ENCODE peak calls at places on chromosomes 11 and 22, in ten cellular contexts. A is PC-3, Q is AG10803, N is neural progenitor cell, S is transverse colon, L is HFFc6, W is NB4, D is astrocyte of the spinal cord, G is spleen, V is GM23338. F is an unnamed sample.

GRCh38 chr22:44328326-44328725 is 15.6 kb upstream of the SHISAL1 start:
- DNase-seq in V (no peak), W (no peak), N (no peak), G (no peak), L (no peak), A (no peak), D (no peak), S (no peak), Q (no peak), F (no peak)

GRCh38 chr22:37161442-37161841 is 11.7 kb upstream of the IL2RB start:
- DNase-seq in L (no peak), S (no peak), G (peak; percentile 44), A (peak; percentile 10), V (peak; percentile 38), D (no peak), W (peak; percentile 37), Q (no peak), N (no peak), F (peak; percentile 62)

GRCh38 chr11:72594493-72595291 is 79.5 kb downstream of the PDE2A start:
- DNase-seq in D (no peak), G (no peak), L (no peak), N (peak; percentile 16), A (no peak), Q (no peak), V (peak; percentile 61), W (no peak), S (no peak), F (no peak)

GRCh38 chr11:64861227-64861970 is 16.9 kb upstream of the CDC42BPG start:
- DNase-seq in Q (no peak), A (no peak), S (no peak), L (no peak), W (peak; percentile 90), V (no peak), D (no peak), G (peak; percentile 70), N (no peak), F (no peak)

GRCh38 chr11:1059759-1060158 is 14.9 kb upstream of the MUC2 start:
- DNase-seq in W (no peak), Q (no peak), G (no peak), D (no peak), N (no peak), V (no peak), S (no peak), A (no peak), L (no peak), F (no peak)

GRCh38 chr11:3136542-3137455 is 28.3 kb downstream of the OSBPL5 start:
- DNase-seq in N (no peak), Q (no peak), G (peak; percentile 78), D (peak; percentile 42), W (peak; percentile 95), V (no peak), A (no peak), S (no peak), L (no peak), F (peak; percentile 12)

GRCh38 chr22:50313021-50313420 is 5.6 kb upstream of the PLXNB2 start:
- DNase-seq in S (no peak), A (no peak), W (no peak), G (no peak), Q (no peak), V (no peak), N (no peak), L (no peak), D (no peak), F (no peak)

GRCh38 chr11:129590030-129590752 is 214.5 kb downstream of the BARX2 start:
- DNase-seq in W (no peak), V (no peak), G (no peak), A (peak; percentile 19), S (no peak), Q (no peak), N (no peak), D (no peak), L (no peak), F (no peak)

GRCh38 chr22:29344137-29344536 is 28.6 kb upstream of the RASL10A start:
- DNase-seq in A (peak; percentile 96), G (no peak), Q (peak; percentile 95), S (peak; percentile 45), V (no peak), D (peak; percentile 96), W (no peak), L (peak; percentile 98), N (no peak), F (no peak)

GRCh38 chr22:39546889-39547586 is 14.5 kb upstream of the RPS19BP1 start:
- DNase-seq in G (no peak), L (no peak), D (peak; percentile 47), N (no peak), A (peak; percentile 45), S (no peak), W (no peak), V (no peak), Q (no peak), F (no peak)

GRCh38 chr11:1990872-1991578 is 6.6 kb downstream of the H19 start:
- DNase-seq in N (no peak), L (no peak), S (no peak), W (no peak), D (no peak), G (no peak), V (no peak), A (no peak), Q (no peak), F (no peak)

GRCh38 chr11:44314733-44315132 is 4.8 kb upstream of the ALX4 start:
- DNase-seq in G (no peak), L (no peak), N (no peak), Q (no peak), V (no peak), D (no peak), S (no peak), W (no peak), A (no peak), F (no peak)

GRCh38 chr11:44535201-44535980 is 30.1 kb upstream of the CD82 start:
- DNase-seq in G (no peak), V (no peak), N (no peak), L (no peak), Q (no peak), S (no peak), A (no peak), D (no peak), W (no peak), F (no peak)

GRCh38 chr11:128905345-128906184 is 14.4 kb downstream of the KCNJ5 start:
- DNase-seq in L (peak; percentile 4), S (peak; percentile 43), W (peak; percentile 86), V (peak; percentile 84), Q (no peak), N (peak; percentile 72), D (peak; percentile 17), G (no peak), A (peak; percentile 77), F (peak; percentile 48)

DNA sequence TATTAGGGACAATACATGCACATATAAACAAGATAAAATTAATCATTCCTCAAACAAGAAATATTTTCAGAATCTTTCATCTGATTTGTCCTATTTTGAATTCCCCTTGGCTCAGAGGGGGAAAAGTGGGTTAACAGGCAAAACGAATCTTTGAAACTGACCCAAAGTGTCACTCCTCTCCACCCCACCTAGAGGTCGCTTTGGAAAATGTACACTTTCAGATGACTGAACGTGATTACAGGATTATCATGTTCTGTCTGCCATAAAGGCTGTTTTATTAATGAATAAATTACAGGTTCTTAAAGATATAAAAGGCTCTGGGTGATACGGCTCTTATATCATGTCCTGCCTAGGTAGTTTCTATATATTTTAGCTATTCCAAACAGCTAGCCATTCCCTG is 1735.0 kb downstream of the LRRC4C start:
- DNase-seq in Q (no peak), L (no peak), D (no peak), V (peak; percentile 9), N (no peak), S (no peak), G (no peak), W (peak; percentile 2), A (peak; percentile 14), F (no peak)
- TF ChIP-seq CTCF in Q (no peak), L (no peak), D (no peak), V (peak; percentile 25), N (peak; percentile 35), S (no peak), G (no peak), W (peak; percentile 36), A (peak; percentile 41), F (no peak)

DNA sequence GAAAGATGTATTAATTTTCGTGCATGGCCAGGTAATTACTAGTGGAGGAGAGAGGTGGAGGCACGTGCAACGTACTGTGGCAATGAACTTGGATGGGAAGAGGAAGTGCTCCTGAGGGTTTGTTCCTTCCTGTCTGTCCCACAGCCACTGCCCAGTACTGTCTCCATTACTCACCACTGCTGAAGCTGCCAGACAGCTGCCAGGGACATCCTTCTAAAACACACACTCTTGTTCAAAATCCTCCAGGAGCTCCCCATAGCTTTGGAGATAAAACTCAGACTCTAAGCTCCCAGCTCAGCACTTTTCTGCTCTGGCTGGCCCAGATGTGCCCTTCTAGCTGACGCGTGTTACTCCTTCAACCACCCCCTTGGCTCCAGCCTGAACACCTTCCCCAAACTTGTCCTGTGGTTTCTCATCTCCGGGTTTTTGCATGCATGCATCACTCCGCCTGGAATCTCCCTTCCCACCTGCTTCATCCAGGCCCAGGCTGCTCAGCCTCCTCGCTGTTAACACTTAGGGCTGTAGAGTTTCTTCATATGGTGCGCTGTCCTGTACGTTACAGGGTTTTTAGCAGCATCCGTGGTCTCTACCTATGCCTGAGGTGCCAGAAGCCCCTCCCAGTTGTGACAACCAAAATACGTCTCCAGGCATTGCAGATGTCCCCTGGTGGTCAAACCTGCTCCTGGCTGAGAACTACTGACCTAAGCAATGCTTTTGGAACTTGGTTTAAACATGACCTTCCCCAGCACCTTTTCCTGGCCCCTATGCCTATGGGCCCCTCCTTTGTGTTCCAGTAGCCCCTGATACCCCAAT is 69.5 kb downstream of the C11orf91 start:
- DNase-seq in L (no peak), G (no peak), Q (peak; percentile 13), W (no peak), A (peak; percentile 43), V (no peak), S (no peak), N (no peak), D (no peak), F (no peak)
- TF ChIP-seq CTCF in L (peak; percentile 52), G (no peak), Q (no peak), W (no peak), A (peak; percentile 25), V (no peak), S (no peak), N (no peak), D (no peak), F (no peak)

GRCh38 chr11:88337342-88338222 is at the start of gene CTSC:
- DNase-seq in V (peak; percentile 98), N (peak; percentile 94), Q (peak; percentile 79), G (peak; percentile 99), W (peak; percentile 99), A (peak; percentile 96), L (peak; percentile 81), S (peak; percentile 96), D (peak; percentile 87), F (peak; percentile 99)
- TF ChIP-seq CTCF in V (no peak), N (no peak), Q (no peak), G (peak; percentile 11), W (no peak), A (no peak), L (peak; percentile 6), S (peak; percentile 14), D (no peak), F (no peak)

DNA sequence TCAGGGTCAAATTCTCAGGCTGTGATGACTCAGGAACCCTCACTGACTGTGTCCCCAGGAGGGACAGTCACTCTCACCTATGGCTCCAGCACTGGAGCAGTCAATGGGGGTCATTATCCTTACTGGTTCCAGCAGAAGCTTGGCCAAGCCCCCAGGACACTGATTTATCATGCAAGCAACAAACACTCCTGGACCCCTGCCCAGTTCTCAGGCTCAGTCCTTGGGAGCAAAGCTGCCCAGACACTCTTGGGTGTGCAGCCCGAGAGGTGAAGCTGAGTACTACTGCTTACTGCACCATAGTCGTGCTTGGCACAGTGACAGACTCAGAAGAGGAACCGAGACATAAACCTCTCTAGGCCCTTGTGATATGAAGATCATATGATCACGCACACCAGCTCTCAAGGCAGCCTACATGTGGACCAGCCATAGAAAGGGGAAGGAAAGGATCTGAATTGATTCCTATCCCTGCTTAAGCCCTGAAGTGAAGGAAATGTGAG is 58.2 kb downstream of the ZNF280B start:
- DNase-seq in W (peak; percentile 30), V (no peak), D (no peak), S (peak; percentile 56), N (no peak), L (no peak), G (peak; percentile 80), Q (no peak), A (no peak), F (no peak)
- TF ChIP-seq CTCF in W (no peak), V (no peak), D (no peak), S (no peak), N (no peak), L (no peak), G (peak; percentile 38), Q (no peak), A (no peak), F (no peak)